ENCODE peak calls at places on chromosomes 5 and 9, in ten cellular contexts. X is BE2C, A is skeletal muscle cell, R is NCI-H1417, M is NCI-H1930, I is Kasumi-1, H is heart left ventricle, N is activated B cell treated with CpG ODN at 0.5 μM for 24 hours, B is NCI-H2081, W is GM04504. J is an unnamed sample.

GRCh38 chr5:98933446-98934072 is 4.8 kb upstream of the CHD1 start:
- DNase-seq in H (no peak), X (no peak), B (no peak), N (no peak), M (no peak), I (peak), A (no peak), R (no peak), W (no peak), J (no peak)

GRCh38 chr5:56496581-56497063 is 263.5 kb upstream of the ANKRD55 start:
- DNase-seq in H (no peak), N (no peak), X (peak), W (no peak), A (no peak), M (peak), B (peak), I (peak), R (peak), J (no peak)

GRCh38 chr9:38405841-38406240 is 13.3 kb downstream of the ALDH1B1 start:
- DNase-seq in H (no peak), A (no peak), B (no peak), X (no peak), N (no peak), W (no peak), R (no peak), M (no peak), I (no peak), J (no peak)

GRCh38 chr5:100904259-100904822 is 1.3 kb upstream of the ST8SIA4 start:
- DNase-seq in W (no peak), N (peak), I (peak), X (no peak), M (no peak), B (no peak), R (no peak), H (no peak), A (no peak), J (no peak)

GRCh38 chr5:148491793-148492184 is 108.0 kb downstream of the FBXO38 start:
- DNase-seq in H (no peak), A (no peak), R (no peak), W (no peak), B (no peak), I (no peak), M (no peak), X (no peak), N (no peak), J (no peak)

GRCh38 chr9:84711398-84711777 is 41.9 kb downstream of the NTRK2 start:
- DNase-seq in B (no peak), X (no peak), W (no peak), R (no peak), I (no peak), M (peak), H (no peak), N (no peak), A (no peak), J (no peak)

GRCh38 chr9:38079410-38080105 is 10.5 kb upstream of the SHB start:
- DNase-seq in W (no peak), R (no peak), N (no peak), M (no peak), B (no peak), A (peak), X (peak), H (no peak), I (peak), J (no peak)

GRCh38 chr5:322942-323879 is 1.7 kb downstream of the AHRR start:
- DNase-seq in W (no peak), X (no peak), I (no peak), M (no peak), N (no peak), R (no peak), H (no peak), A (no peak), B (no peak), J (peak)

GRCh38 chr9:125121156-125121555 is 22.2 kb downstream of the SCAI start:
- DNase-seq in N (no peak), M (no peak), H (no peak), I (no peak), A (no peak), W (no peak), R (no peak), X (no peak), B (no peak), J (no peak)

GRCh38 chr9:33320568-33321261 is 30.4 kb downstream of the NFX1 start:
- DNase-seq in W (peak), X (no peak), R (no peak), N (no peak), I (no peak), A (peak), M (no peak), H (no peak), B (no peak), J (no peak)

GRCh38 chr9:36401179-36401740 is 1.2 kb upstream of the RNF38 start:
- DNase-seq in N (no peak), R (peak), W (peak), B (peak), X (no peak), A (peak), I (peak), M (no peak), H (no peak), J (peak)

GRCh38 chr5:119951330-119951934 is 322.1 kb downstream of the FAM170A start:
- DNase-seq in H (no peak), I (no peak), N (no peak), A (no peak), M (no peak), X (no peak), W (no peak), R (no peak), B (no peak), J (no peak)

GRCh38 chr5:78829811-78830499 is 155.2 kb downstream of the ARSB start:
- DNase-seq in I (no peak), B (no peak), A (no peak), M (no peak), N (no peak), H (peak), W (no peak), X (peak), R (no peak), J (no peak)

GRCh38 chr9:111959468-111959941 is 62.9 kb downstream of the UGCG start:
- DNase-seq in A (peak), W (peak), X (no peak), I (no peak), R (no peak), H (no peak), M (no peak), B (no peak), N (no peak), J (no peak)

GRCh38 chr5:114789773-114790402 is 379.8 kb downstream of the TRIM36 start:
- DNase-seq in R (no peak), N (no peak), B (peak), I (peak), X (no peak), W (no peak), H (no peak), A (no peak), M (peak), J (peak)

GRCh38 chr5:133392448-133392847 is 219.9 kb downstream of the FSTL4 start:
- DNase-seq in W (no peak), I (no peak), A (no peak), H (no peak), X (no peak), R (no peak), N (no peak), M (no peak), B (no peak), J (no peak)

GRCh38 chr9:75455444-75455921 is 367.2 kb downstream of the OSTF1 start:
- DNase-seq in H (no peak), I (no peak), M (no peak), R (no peak), W (no peak), X (no peak), N (no peak), B (no peak), A (no peak), J (no peak)

GRCh38 chr9:76431601-76432000 is 27.4 kb upstream of the GCNT1 start:
- DNase-seq in R (no peak), I (no peak), A (no peak), W (no peak), X (no peak), B (no peak), H (no peak), N (no peak), M (no peak), J (peak)

GRCh38 chr9:137276757-137277328 is 683 bp upstream of the TOR4A start:
- DNase-seq in X (peak), H (peak), W (no peak), N (no peak), B (no peak), I (peak), R (no peak), M (no peak), A (no peak), J (peak)

GRCh38 chr5:59126665-59127354 is 543.9 kb downstream of the RAB3C start:
- DNase-seq in H (no peak), W (no peak), M (no peak), N (no peak), A (no peak), R (no peak), I (no peak), B (no peak), X (peak), J (no peak)

GRCh38 chr9:109907400-109907799 is 127.4 kb downstream of the PALM2AKAP2 start:
- DNase-seq in M (no peak), A (no peak), X (no peak), R (no peak), H (no peak), B (no peak), N (no peak), W (no peak), I (no peak), J (peak)

GRCh38 chr5:93018461-93018860 is 562.6 kb downstream of the NR2F1-AS1 start:
- DNase-seq in A (no peak), X (no peak), B (no peak), I (no peak), W (no peak), M (no peak), R (no peak), H (no peak), N (no peak), J (no peak)

GRCh38 chr9:21110708-21111576 is 30.7 kb downstream of the IFNW1 start:
- DNase-seq in R (peak), W (peak), M (peak), B (peak), X (peak), H (no peak), N (no peak), I (peak), A (peak), J (peak)

GRCh38 chr9:3331801-3332200 is 194.0 kb downstream of the RFX3 start:
- DNase-seq in A (no peak), X (peak), M (no peak), W (no peak), N (no peak), I (no peak), H (no peak), R (no peak), B (no peak), J (peak)

GRCh38 chr5:78221467-78221866 is 73.0 kb downstream of the AP3B1 start:
- DNase-seq in X (no peak), H (no peak), M (no peak), W (no peak), B (no peak), A (no peak), R (no peak), I (no peak), N (no peak), J (no peak)

GRCh38 chr9:86573886-86574285 is 219.7 kb upstream of the TUT7 start:
- DNase-seq in N (no peak), M (no peak), I (no peak), A (no peak), W (peak), H (no peak), X (no peak), R (no peak), B (no peak), J (no peak)

GRCh38 chr9:129141066-129142041 is 30.1 kb downstream of the PTPA start:
- DNase-seq in W (peak), R (peak), N (peak), H (no peak), I (peak), A (peak), B (no peak), X (no peak), M (no peak), J (peak)

GRCh38 chr9:114172981-114173833 is 17.9 kb downstream of the COL27A1 start:
- DNase-seq in B (no peak), M (no peak), W (peak), R (no peak), I (no peak), X (no peak), N (no peak), H (no peak), A (no peak), J (no peak)

GRCh38 chr5:64865662-64866061 is 96.9 kb downstream of the CWC27 start:
- DNase-seq in M (no peak), X (no peak), R (no peak), A (no peak), B (no peak), W (no peak), H (no peak), I (no peak), N (no peak), J (no peak)

GRCh38 chr9:88742483-88742882 is 207.5 kb downstream of the NXNL2 start:
- DNase-seq in X (no peak), H (no peak), B (no peak), R (no peak), A (peak), M (no peak), I (no peak), N (no peak), W (peak), J (no peak)

GRCh38 chr5:78675956-78676727 is 27.6 kb upstream of the LHFPL2 start:
- DNase-seq in W (no peak), A (no peak), M (no peak), I (no peak), N (no peak), R (no peak), X (no peak), H (no peak), B (no peak), J (no peak)

GRCh38 chr9:93235278-93235960 is 51.5 kb downstream of the WNK2 start:
- DNase-seq in I (no peak), X (no peak), M (no peak), A (no peak), B (no peak), N (no peak), W (no peak), H (peak), R (no peak), J (no peak)

GRCh38 chr5:172762214-172763119 is 8.5 kb downstream of the DUSP1 start:
- DNase-seq in X (no peak), I (no peak), B (no peak), W (no peak), H (no peak), A (no peak), M (no peak), R (no peak), N (no peak), J (no peak)

GRCh38 chr5:109748545-109748944 is 58.8 kb downstream of the MAN2A1 start:
- DNase-seq in H (no peak), I (no peak), A (no peak), N (no peak), X (no peak), W (no peak), B (no peak), R (no peak), M (no peak), J (no peak)

GRCh38 chr5:149748471-149749094 is 18.5 kb downstream of the PPARGC1B start:
- DNase-seq in I (no peak), W (no peak), N (no peak), B (no peak), H (no peak), A (no peak), R (no peak), X (no peak), M (no peak), J (no peak)

GRCh38 chr5:143874312-143874711 is 62.4 kb downstream of the HMHB1 start:
- DNase-seq in X (no peak), H (no peak), M (no peak), R (no peak), I (no peak), N (no peak), B (no peak), W (peak), A (no peak), J (no peak)

J was measured in H7.